ENCODE peak calls at places on chromosomes 2 and 18, in seven cellular contexts. L is body of pancreas, N is sigmoid colon, G is transverse colon, J is IMR-90, V is right lobe of liver, S is gastrocnemius medialis. Q is an unnamed sample. For H3K4me1, the result is how much of the 10 kb centered on the place peaks cover.

GRCh38 chr2:240646900-240647502 is 21.7 kb downstream of the GPR35 start:
- DNase-seq in L (no peak), J (no peak), S (no peak), N (peak), G (no peak), V (no peak), Q (no peak)

GRCh38 chr2:240622631-240623235 is 2.5 kb upstream of the GPR35 start:
- DNase-seq in N (peak), J (no peak), G (peak), S (no peak), V (peak), L (peak), Q (peak)

GRCh38 chr2:96608459-96609455 is 29.4 kb downstream of the KANSL3 start:
- DNase-seq in L (no peak), G (no peak), V (no peak), N (no peak), S (peak), J (peak), Q (no peak)

GRCh38 chr2:33589444-33589843 is 9.7 kb downstream of the FAM98A start:
- DNase-seq in J (peak), G (no peak), V (no peak), L (no peak), N (no peak), S (no peak), Q (no peak)

GRCh38 chr2:111121028-111121872 is 536 bp downstream of the BCL2L11 start:
- DNase-seq in V (peak), G (peak), L (peak), S (peak), N (peak), J (no peak), Q (peak)

GRCh38 chr2:233295891-233296290 is 11.7 kb upstream of the SAG start:
- DNase-seq in J (no peak), G (no peak), N (no peak), S (no peak), V (no peak), L (no peak), Q (no peak)

GRCh38 chr2:238415036-238415764 is 11.5 kb upstream of the ASB1 start:
- DNase-seq in S (no peak), V (no peak), G (no peak), L (no peak), N (no peak), J (no peak), Q (peak)

GRCh38 chr2:241751152-241751551 is 16.7 kb downstream of the D2HGDH start:
- DNase-seq in V (no peak), L (no peak), S (no peak), J (no peak), G (no peak), N (no peak), Q (no peak)

GRCh38 chr2:179965291-179965690 is 41.8 kb downstream of the CWC22 start:
- DNase-seq in L (no peak), G (no peak), N (no peak), V (no peak), S (no peak), J (no peak), Q (no peak)

GRCh38 chr2:236783417-236784020 is 213.9 kb downstream of the ACKR3 start:
- DNase-seq in G (no peak), L (no peak), S (no peak), N (no peak), J (no peak), V (no peak), Q (no peak)

GRCh38 chr2:153068067-153068466 is 349.6 kb downstream of the ARL6IP6 start:
- DNase-seq in S (no peak), J (no peak), G (no peak), V (no peak), L (no peak), N (no peak), Q (no peak)

GRCh38 chr2:127061377-127062273 is 45.3 kb downstream of the BIN1 start:
- DNase-seq in J (peak), S (no peak), L (no peak), G (no peak), N (no peak), V (no peak), Q (no peak)

GRCh38 chr2:120323807-120324399 is 22.0 kb upstream of the INHBB start:
- DNase-seq in S (no peak), J (no peak), L (no peak), G (no peak), N (no peak), V (no peak), Q (no peak)

GRCh38 chr2:121185571-121186074 is 99.4 kb downstream of the TFCP2L1 start:
- DNase-seq in G (no peak), L (no peak), J (no peak), N (no peak), S (peak), V (no peak), Q (peak)

GRCh38 chr2:11343626-11344341 is 652 bp downstream of the ROCK2 start:
- DNase-seq in G (peak), S (peak), J (peak), V (peak), N (peak), L (peak), Q (peak)

GRCh38 chr2:142946941-142947340 is 69.5 kb downstream of the KYNU start:
- DNase-seq in J (peak), L (no peak), N (no peak), G (no peak), V (no peak), S (no peak), Q (no peak)

GRCh38 chr18:34767601-34768027 is 57.5 kb downstream of the DTNA start:
- DNase-seq in J (peak), V (no peak), L (no peak), G (no peak), N (no peak), S (no peak), Q (no peak)

GRCh38 chr18:67194886-67195285 is 321.6 kb downstream of the DSEL start:
- DNase-seq in N (no peak), G (no peak), S (no peak), J (no peak), V (no peak), L (no peak), Q (no peak)

GRCh38 chr2:6139142-6139541 is 447.0 kb downstream of the SOX11 start:
- DNase-seq in S (no peak), L (no peak), G (no peak), V (no peak), J (no peak), N (no peak), Q (no peak)

GRCh38 chr2:217105733-217106649 is 246.1 kb upstream of the TNP1 start:
- DNase-seq in V (no peak), N (no peak), L (no peak), J (peak), G (no peak), S (no peak), Q (no peak)

GRCh38 chr2:77228379-77228778 is 293.8 kb downstream of the LRRTM4 start:
- DNase-seq in G (no peak), V (no peak), N (no peak), L (no peak), S (no peak), J (no peak), Q (no peak)

GRCh38 chr2:214465386-214466146 is 54.7 kb downstream of the VWC2L start:
- DNase-seq in V (no peak), J (peak), N (no peak), S (peak), G (no peak), L (no peak), Q (no peak)

GRCh38 chr2:7685342-7686015 is 768.3 kb downstream of the RNF144A start:
- DNase-seq in J (peak), N (no peak), L (no peak), V (no peak), G (no peak), S (no peak), Q (no peak)

GRCh38 chr2:143158500-143159262 is 29.5 kb downstream of the ARHGAP15 start:
- DNase-seq in N (no peak), V (no peak), J (no peak), S (no peak), G (no peak), L (no peak), Q (no peak)

GRCh38 chr18:65725421-65726050 is 25.3 kb upstream of the CDH7 start:
- DNase-seq in J (no peak), S (no peak), V (no peak), N (no peak), L (peak), G (peak), Q (no peak)

GRCh38 chr2:54677476-54678265 is 45.8 kb upstream of the EML6 start:
- DNase-seq in S (no peak), G (no peak), J (peak), L (no peak), V (no peak), N (no peak), Q (no peak)

GRCh38 chr18:69784840-69785239 is 162.8 kb downstream of the CD226 start:
- DNase-seq in G (no peak), L (no peak), J (no peak), S (no peak), N (no peak), V (no peak), Q (no peak)

GRCh38 chr18:36066001-36066400 is 1.4 kb downstream of the RPRD1A start:
- DNase-seq in G (no peak), L (no peak), S (no peak), N (no peak), J (peak), V (no peak), Q (no peak)

GRCh38 chr2:236236559-236237450 is 27.4 kb downstream of the ASB18 start:
- DNase-seq in J (no peak), L (no peak), N (no peak), G (no peak), V (no peak), S (no peak), Q (no peak)

GRCh38 chr2:42268528-42269151 is 92.4 kb downstream of the COX7A2L start:
- DNase-seq in L (no peak), V (no peak), J (peak), S (no peak), G (no peak), N (no peak), Q (no peak)

GRCh38 chr2:44705356-44705755 is 236.1 kb upstream of the SIX3 start:
- DNase-seq in G (no peak), S (no peak), L (no peak), V (no peak), N (no peak), J (no peak), Q (no peak)

GRCh38 chr2:136134126-136134525 is 16.2 kb upstream of the CXCR4 start:
- DNase-seq in J (no peak), G (no peak), N (no peak), S (no peak), L (no peak), V (no peak), Q (no peak)

GRCh38 chr2:7517122-7517487 is 599.9 kb downstream of the RNF144A start:
- DNase-seq in N (no peak), S (no peak), G (no peak), J (no peak), V (no peak), L (no peak), Q (no peak)

GRCh38 chr2:152718909-152719645 is 657 bp downstream of the ARL6IP6 start:
- DNase-seq in J (no peak), G (peak), S (no peak), N (peak), L (no peak), V (no peak), Q (peak)

DNA sequence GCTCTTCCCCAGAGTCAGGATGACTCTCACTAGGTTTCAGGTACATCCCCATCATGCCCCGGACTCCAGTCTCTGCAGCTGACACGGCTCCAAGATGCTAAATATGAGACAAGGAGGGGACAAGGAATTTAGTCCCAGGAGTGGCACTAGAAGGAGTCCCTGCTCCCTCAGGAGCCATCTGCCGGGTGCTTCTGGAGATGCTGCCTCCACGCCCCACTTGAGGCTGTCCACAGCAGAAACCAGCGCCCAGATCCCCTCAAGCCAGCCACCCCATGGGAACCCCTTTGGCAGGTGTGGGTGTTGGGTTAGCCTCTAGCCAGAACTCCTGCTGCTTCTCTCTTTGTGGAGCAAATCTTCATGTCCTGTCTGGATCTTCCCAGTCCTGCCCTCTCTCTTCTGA is 40.3 kb downstream of the BCL11A start:
- DNase-seq in S (no peak), L (no peak), V (no peak), G (no peak), N (no peak), J (no peak), Q (no peak)
- H3K4me1 ChIP-seq in S (under half), L (under half), V (under half), G (under half), N (half or more), J (under half), Q (under half)

DNA sequence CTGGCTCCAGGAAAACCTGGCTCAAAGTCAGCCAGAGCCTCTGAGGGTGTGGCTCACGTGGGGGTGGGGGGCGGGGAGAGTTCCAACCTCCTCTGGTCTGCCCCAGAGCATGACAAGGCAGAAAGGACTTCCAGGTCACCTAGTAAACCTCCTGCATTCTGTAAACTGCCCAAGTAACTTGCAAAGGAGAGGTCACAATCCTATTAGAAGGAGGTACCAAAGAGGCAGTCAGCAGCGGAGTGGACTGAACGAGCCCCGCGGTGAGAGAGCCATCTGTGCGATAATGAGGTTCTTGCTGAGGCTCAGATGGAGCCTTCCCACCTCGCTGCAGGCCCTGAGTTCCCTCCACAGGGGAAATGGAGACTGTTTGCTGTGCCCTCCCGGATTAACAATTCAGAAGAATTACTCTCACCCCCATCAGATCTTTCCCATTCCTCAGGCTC is 58.9 kb upstream of the GATA6 start:
- DNase-seq in G (no peak), S (no peak), N (no peak), J (no peak), L (no peak), V (peak), Q (peak)
- H3K27ac ChIP-seq in G (no peak), S (no peak), N (no peak), J (no peak), L (no peak), V (no peak), Q (peak)

DNA sequence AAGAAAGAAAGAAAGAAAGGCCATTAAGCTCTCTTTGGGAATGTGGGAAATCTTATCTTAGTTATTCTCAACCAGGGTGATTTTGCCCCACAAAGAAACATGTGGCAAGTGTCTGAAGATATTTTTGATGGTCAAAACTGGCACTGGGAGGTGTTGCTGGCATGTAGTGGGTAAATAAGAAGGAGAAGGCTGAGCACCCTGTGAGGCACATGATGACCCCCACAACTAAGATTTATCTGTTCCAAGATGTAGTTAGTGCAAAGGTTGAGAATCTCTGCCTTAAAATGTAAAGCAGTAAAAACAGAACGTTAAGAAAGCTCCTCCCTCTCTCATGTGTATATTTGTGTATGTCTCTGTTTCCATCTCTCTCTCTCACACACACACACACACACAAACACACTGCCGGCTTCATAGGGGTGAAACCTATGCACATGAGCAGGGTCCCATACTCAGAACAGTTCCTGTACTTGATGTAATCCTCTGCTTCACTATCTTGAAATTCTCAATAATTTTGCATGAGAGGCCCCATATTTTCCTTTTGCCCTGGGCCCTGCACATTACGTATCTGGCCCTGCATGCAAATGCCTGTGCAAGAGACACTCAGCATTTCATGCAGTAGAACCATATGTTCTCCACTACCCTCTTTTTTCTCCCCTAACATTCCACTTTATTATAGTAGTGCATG is 94.3 kb downstream of the MREG start:
- DNase-seq in V (no peak), S (no peak), N (no peak), L (no peak), J (no peak), G (no peak), Q (no peak)
- TF ChIP-seq POLR2A in V (no peak), S (no peak), N (no peak), L (no peak), J (no peak), G (no peak), Q (no peak)

DNA sequence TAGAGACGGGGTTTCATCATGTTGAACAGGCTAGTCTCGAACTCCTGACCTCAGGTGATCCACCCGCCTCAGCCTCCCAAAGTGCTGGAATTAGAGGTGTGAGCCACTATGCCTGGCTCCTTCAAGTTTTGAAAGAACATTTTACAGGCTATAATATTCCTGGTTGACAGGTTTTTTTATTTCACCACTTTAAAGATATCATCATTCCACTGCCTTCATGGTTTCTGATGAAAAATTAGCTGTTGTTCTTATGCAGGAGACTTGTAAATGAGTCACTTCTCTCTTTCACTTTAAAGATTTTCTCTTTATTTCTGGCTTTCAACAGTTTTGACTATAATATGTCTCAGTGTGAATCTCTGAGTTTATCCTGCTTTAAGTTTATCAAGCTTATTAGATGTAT is 7.9 kb upstream of the ARPC2 start:
- DNase-seq in G (no peak), J (no peak), N (no peak), V (no peak), S (no peak), L (no peak), Q (no peak)
- H3K4me1 ChIP-seq in G (under half), J (under half), N (under half), V (under half), S (under half), L (under half), Q (under half)

GRCh38 chr2:12685145-12685544 is 31.6 kb upstream of the TRIB2 start:
- DNase-seq in G (no peak), L (no peak), S (no peak), J (peak), N (no peak), V (no peak), Q (no peak)
- H3K27ac ChIP-seq in G (peak), L (no peak), S (no peak), J (no peak), N (peak), V (no peak), Q (no peak)

GRCh38 chr2:65035544-65035943 is 20.7 kb upstream of the CEP68 start:
- DNase-seq in J (no peak), L (no peak), V (no peak), S (no peak), G (no peak), N (no peak), Q (no peak)
- TF ChIP-seq POLR2A in J (no peak), L (no peak), V (no peak), S (no peak), G (no peak), N (no peak), Q (no peak)

DNA sequence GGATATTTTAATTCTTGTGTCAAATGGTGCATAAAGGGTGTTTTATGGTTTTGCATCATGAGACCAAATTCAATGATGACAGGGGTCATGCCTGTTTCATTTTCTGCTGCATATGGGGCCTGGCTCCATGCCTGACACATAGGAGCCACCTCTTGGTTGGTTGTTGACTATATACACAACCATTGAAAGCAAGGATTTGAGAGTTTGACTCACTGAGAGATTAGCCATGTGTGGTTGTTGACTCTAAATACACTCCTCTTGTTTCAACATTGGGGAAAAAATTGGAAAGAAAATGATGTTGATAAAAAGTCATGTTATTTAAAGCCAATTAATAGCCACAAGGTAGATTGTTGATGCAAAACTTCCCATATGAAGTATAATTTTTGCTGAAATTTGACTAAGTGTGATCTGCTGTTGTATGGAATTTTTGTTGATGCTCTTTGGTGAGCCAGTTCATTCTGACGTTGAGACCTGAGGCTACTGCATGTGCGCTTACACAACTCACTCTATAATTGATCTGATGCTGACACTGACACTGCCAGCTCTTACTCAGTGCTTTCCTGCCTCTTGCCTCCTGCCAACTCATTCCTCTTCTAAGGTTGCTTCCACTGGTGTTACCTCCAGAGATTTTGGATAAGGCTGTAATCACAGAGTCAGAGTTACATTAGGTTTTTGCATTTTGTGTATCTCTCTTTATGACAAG is 446.2 kb upstream of the SLC14A2 start:
- DNase-seq in G (no peak), S (no peak), N (no peak), J (peak), V (no peak), L (no peak), Q (no peak)
- H3K4me1 ChIP-seq in G (under half), S (under half), N (under half), J (under half), V (under half), L (under half), Q (under half)

Q was measured in stomach.